ENCODE peak calls at places on chromosomes 13 and 19, in seven cellular contexts. Y, J, F, S, K, T and M are unnamed samples.

GRCh38 chr13:93226623-93227279 is at the start of gene GPC6:
- DNase-seq in Y (no peak), J (peak; percentile 96), F (peak; percentile 80), S (no peak), K (peak; percentile 43), T (no peak), M (peak; percentile 92)

GRCh38 chr13:33405371-33405770 is 119.8 kb upstream of the STARD13 start:
- DNase-seq in Y (no peak), J (no peak), F (no peak), S (no peak), K (no peak), T (no peak), M (no peak)

GRCh38 chr13:35923347-35923746 is 207.8 kb downstream of the DCLK1 start:
- DNase-seq in Y (no peak), J (peak; percentile 7), F (no peak), S (no peak), K (no peak), T (no peak), M (no peak)

GRCh38 chr13:42740753-42741152 is 40.6 kb upstream of the FAM216B start:
- DNase-seq in Y (no peak), J (no peak), F (no peak), S (no peak), K (peak; percentile 35), T (no peak), M (peak; percentile 12)

GRCh38 chr13:33690321-33690720 is 127.6 kb upstream of the RFC3 start:
- DNase-seq in Y (no peak), J (no peak), F (no peak), S (no peak), K (no peak), T (no peak), M (no peak)

GRCh38 chr19:45045671-45046353 is 7.0 kb downstream of the CLASRP start:
- DNase-seq in Y (no peak), J (no peak), F (no peak), S (no peak), K (no peak), T (no peak), M (no peak)

GRCh38 chr19:16159655-16160054 is 13.7 kb downstream of the CIB3 start:
- DNase-seq in Y (no peak), J (no peak), F (no peak), S (no peak), K (no peak), T (no peak), M (no peak)

GRCh38 chr19:3719868-3720532 is 11.8 kb downstream of the TJP3 start:
- DNase-seq in Y (no peak), J (no peak), F (no peak), S (no peak), K (no peak), T (no peak), M (no peak)

GRCh38 chr13:28753208-28753892 is 34.6 kb upstream of the SLC46A3 start:
- DNase-seq in Y (no peak), J (peak; percentile 92), F (peak; percentile 86), S (no peak), K (peak; percentile 70), T (no peak), M (peak; percentile 77)

GRCh38 chr13:49213997-49214916 is 5.9 kb upstream of the MLNR start:
- DNase-seq in Y (no peak), J (no peak), F (no peak), S (no peak), K (no peak), T (no peak), M (no peak)

GRCh38 chr19:17455711-17456123 is 5.0 kb downstream of the NXNL1 start:
- DNase-seq in Y (no peak), J (no peak), F (no peak), S (no peak), K (no peak), T (no peak), M (no peak)

GRCh38 chr19:13330285-13330684 is 176.0 kb downstream of the CACNA1A start:
- DNase-seq in Y (no peak), J (no peak), F (no peak), S (no peak), K (no peak), T (no peak), M (no peak)

GRCh38 chr13:112931028-112931934 is 37.7 kb upstream of the MCF2L start:
- DNase-seq in Y (no peak), J (peak; percentile 73), F (no peak), S (no peak), K (no peak), T (no peak), M (peak; percentile 57)

GRCh38 chr19:16143399-16144215 is at the start of gene HSH2D:
- DNase-seq in Y (peak; percentile 87), J (no peak), F (peak; percentile 74), S (peak; percentile 86), K (no peak), T (no peak), M (no peak)

GRCh38 chr13:95564948-95565347 is 12.4 kb downstream of the CLDN10 start:
- DNase-seq in Y (no peak), J (peak; percentile 30), F (no peak), S (no peak), K (no peak), T (no peak), M (no peak)

GRCh38 chr19:40716031-40716654 is 543 bp downstream of the COQ8B start:
- DNase-seq in Y (peak; percentile 88), J (no peak), F (no peak), S (peak; percentile 86), K (no peak), T (peak; percentile 89), M (no peak)

GRCh38 chr13:98264877-98265276 is 87.8 kb upstream of the RNF113B start:
- DNase-seq in Y (no peak), J (no peak), F (no peak), S (no peak), K (no peak), T (no peak), M (no peak)

GRCh38 chr19:10461047-10461949 is 41.0 kb downstream of the PDE4A start:
- DNase-seq in Y (peak; percentile 92), J (peak; percentile 93), F (peak; percentile 95), S (peak; percentile 85), K (peak; percentile 94), T (peak; percentile 96), M (peak; percentile 97)

GRCh38 chr13:48602296-48603040 is 51.3 kb upstream of the CYSLTR2 start:
- DNase-seq in Y (no peak), J (no peak), F (no peak), S (no peak), K (no peak), T (no peak), M (no peak)

GRCh38 chr19:29393915-29394460 is 131.8 kb upstream of the VSTM2B start:
- DNase-seq in Y (no peak), J (no peak), F (no peak), S (no peak), K (no peak), T (no peak), M (no peak)

GRCh38 chr13:31198524-31198923 is 1.3 kb upstream of the B3GLCT start:
- DNase-seq in Y (no peak), J (no peak), F (no peak), S (no peak), K (no peak), T (no peak), M (no peak)

GRCh38 chr13:47326061-47326460 is 429.2 kb upstream of the HTR2A start:
- DNase-seq in Y (no peak), J (peak; percentile 36), F (no peak), S (no peak), K (no peak), T (no peak), M (no peak)

GRCh38 chr19:53580871-53581835 is 43.2 kb downstream of the ZNF331 start:
- DNase-seq in Y (no peak), J (no peak), F (no peak), S (no peak), K (no peak), T (no peak), M (no peak)

GRCh38 chr19:53581871-53582279 is 43.9 kb downstream of the ZNF331 start:
- DNase-seq in Y (no peak), J (no peak), F (no peak), S (no peak), K (no peak), T (no peak), M (no peak)

GRCh38 chr19:53577968-53578367 is 40.0 kb downstream of the ZNF331 start:
- DNase-seq in Y (no peak), J (no peak), F (no peak), S (no peak), K (no peak), T (no peak), M (no peak)

GRCh38 chr19:53579518-53579917 is 41.6 kb downstream of the ZNF331 start:
- DNase-seq in Y (no peak), J (no peak), F (no peak), S (no peak), K (no peak), T (no peak), M (no peak)

GRCh38 chr19:53576941-53577653 is 39.2 kb downstream of the ZNF331 start:
- DNase-seq in Y (no peak), J (no peak), F (no peak), S (no peak), K (no peak), T (no peak), M (no peak)
- H3K4me1 ChIP-seq in Y (no peaks in the 10 kb centered on the region), J (no peaks in the 10 kb centered on the region), F (no peaks in the 10 kb centered on the region), S (no peaks in the 10 kb centered on the region), K (no peaks in the 10 kb centered on the region), T (no peaks in the 10 kb centered on the region), M (no peaks in the 10 kb centered on the region)

DNA sequence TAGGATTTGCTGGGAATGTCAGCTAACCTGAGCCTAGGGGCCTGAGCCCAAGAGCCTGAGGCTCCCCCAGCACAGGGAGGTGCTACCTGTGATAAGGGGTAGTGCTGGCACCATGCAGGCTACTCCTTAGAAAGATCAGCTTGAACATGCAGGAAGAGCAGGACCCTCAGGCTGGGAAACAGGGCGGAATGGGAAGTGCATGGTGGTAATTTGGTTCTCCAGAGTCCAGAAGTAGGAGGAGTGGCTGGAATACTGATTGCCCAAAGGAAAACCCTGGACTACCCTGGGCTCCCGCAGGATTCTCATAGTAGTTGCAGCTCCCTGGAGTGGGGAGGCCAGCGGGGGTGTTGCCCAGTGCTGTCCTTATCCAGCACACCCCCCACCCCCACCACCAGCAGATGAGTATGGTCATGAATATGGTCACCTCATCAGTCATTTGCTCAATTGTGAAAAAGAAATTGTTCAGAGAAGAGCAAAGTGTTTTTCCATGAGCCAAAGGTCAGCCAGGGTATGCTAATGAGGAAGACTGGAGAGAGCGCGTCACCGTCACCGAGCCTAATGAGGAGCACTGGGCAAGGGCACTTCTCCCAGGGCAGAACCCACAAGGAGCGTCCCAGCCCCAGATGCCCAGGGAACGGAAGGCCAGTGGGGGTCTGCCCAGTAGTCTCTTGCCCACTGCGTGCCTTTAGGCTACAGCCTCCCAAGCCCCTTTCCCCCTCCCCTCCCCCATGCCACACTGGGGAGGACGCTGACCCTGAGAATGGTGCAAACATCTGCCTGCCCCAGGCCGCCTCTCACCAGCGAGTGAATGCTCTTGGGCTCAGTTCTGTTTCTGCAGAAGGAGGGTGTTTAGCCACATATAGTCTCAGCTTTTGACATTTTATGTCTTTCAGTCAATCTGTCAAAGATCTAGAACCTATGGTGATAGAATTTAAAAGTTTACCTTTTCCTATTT is 5.3 kb downstream of the SLC25A15 start:
- DNase-seq in Y (no peak), J (no peak), F (no peak), S (no peak), K (no peak), T (no peak), M (no peak)
- H3K36me3 ChIP-seq in Y (peaks cover 9% of the 10 kb centered on the region), J (peaks cover 53% of the 10 kb centered on the region), F (peaks cover 7% of the 10 kb centered on the region), S (no peaks in the 10 kb centered on the region), K (no peaks in the 10 kb centered on the region), T (no peaks in the 10 kb centered on the region), M (peaks cover 23% of the 10 kb centered on the region)

GRCh38 chr19:1761528-1762242 is 8.4 kb downstream of the ONECUT3 start:
- DNase-seq in Y (peak; percentile 19), J (no peak), F (no peak), S (no peak), K (no peak), T (no peak), M (no peak)
- H3K27me3 ChIP-seq in Y (peaks cover 48% of the 10 kb centered on the region), J (peaks cover 100% of the 10 kb centered on the region), F (peaks cover 53% of the 10 kb centered on the region), S (peaks cover 54% of the 10 kb centered on the region), K (peaks cover 7% of the 10 kb centered on the region), T (peaks cover 65% of the 10 kb centered on the region), M (peaks cover 96% of the 10 kb centered on the region)

GRCh38 chr19:6238256-6238642 is 41.5 kb downstream of the MLLT1 start:
- DNase-seq in Y (peak; percentile 26), J (no peak), F (no peak), S (no peak), K (no peak), T (no peak), M (no peak)
- H3K4me1 ChIP-seq in Y (peaks cover 25% of the 10 kb centered on the region), J (peaks cover 53% of the 10 kb centered on the region), F (peaks cover 46% of the 10 kb centered on the region), S (peaks cover 14% of the 10 kb centered on the region), K (peaks cover 26% of the 10 kb centered on the region), T (peaks cover 35% of the 10 kb centered on the region), M (no peaks in the 10 kb centered on the region)